ENCODE peak calls at places on chromosomes 3 and 15, in six cellular contexts. One of them, this sample, is unnamed.

GRCh38 chr15:57017024-57017423 is 98.6 kb downstream of the TCF12 start:
- DNase-seq in fibroblast of mammary gland: peak; percentile 33
- DNase-seq in psoas muscle: no peak
- DNase-seq in HCT116: no peak
- DNase-seq in left ventricle myocardium inferior: no peak
- DNase-seq in fibroblast of the aortic adventitia: peak; percentile 36
- DNase-seq in this sample: peak; percentile 44

GRCh38 chr15:99954361-99955180 is 221.3 kb upstream of the LYSMD4 start:
- DNase-seq in psoas muscle: no peak
- DNase-seq in left ventricle myocardium inferior: no peak
- DNase-seq in fibroblast of mammary gland: peak; percentile 10
- DNase-seq in fibroblast of the aortic adventitia: no peak
- DNase-seq in HCT116: no peak
- DNase-seq in this sample: peak; percentile 24

GRCh38 chr3:69254351-69254750 is 131.5 kb downstream of the FRMD4B start:
- DNase-seq in HCT116: no peak
- DNase-seq in psoas muscle: no peak
- DNase-seq in left ventricle myocardium inferior: no peak
- DNase-seq in fibroblast of the aortic adventitia: no peak
- DNase-seq in fibroblast of mammary gland: no peak
- DNase-seq in this sample: no peak

GRCh38 chr3:42700366-42701288 is 2.0 kb downstream of the HHATL start:
- DNase-seq in fibroblast of the aortic adventitia: no peak
- DNase-seq in HCT116: no peak
- DNase-seq in psoas muscle: peak; percentile 59
- DNase-seq in fibroblast of mammary gland: no peak
- DNase-seq in left ventricle myocardium inferior: no peak
- DNase-seq in this sample: no peak

GRCh38 chr15:89812847-89813320 is 1.8 kb downstream of the ANPEP start:
- DNase-seq in HCT116: no peak
- DNase-seq in left ventricle myocardium inferior: no peak
- DNase-seq in fibroblast of the aortic adventitia: no peak
- DNase-seq in fibroblast of mammary gland: no peak
- DNase-seq in psoas muscle: peak; percentile 34
- DNase-seq in this sample: no peak

GRCh38 chr3:166425900-166426611 is 588.8 kb upstream of the BCHE start:
- DNase-seq in left ventricle myocardium inferior: no peak
- DNase-seq in psoas muscle: no peak
- DNase-seq in fibroblast of mammary gland: no peak
- DNase-seq in fibroblast of the aortic adventitia: no peak
- DNase-seq in HCT116: no peak
- DNase-seq in this sample: no peak

GRCh38 chr15:40075298-40076044 is 33.2 kb downstream of the BMF start:
- DNase-seq in left ventricle myocardium inferior: no peak
- DNase-seq in fibroblast of mammary gland: no peak
- DNase-seq in fibroblast of the aortic adventitia: no peak
- DNase-seq in psoas muscle: no peak
- DNase-seq in HCT116: no peak
- DNase-seq in this sample: no peak

GRCh38 chr15:66588537-66588936 is 22.7 kb upstream of the LCTL start:
- DNase-seq in fibroblast of the aortic adventitia: no peak
- DNase-seq in HCT116: no peak
- DNase-seq in psoas muscle: no peak
- DNase-seq in left ventricle myocardium inferior: no peak
- DNase-seq in fibroblast of mammary gland: no peak
- DNase-seq in this sample: no peak

GRCh38 chr3:12401208-12401607 is 83.1 kb upstream of the TSEN2 start:
- DNase-seq in HCT116: no peak
- DNase-seq in fibroblast of mammary gland: no peak
- DNase-seq in psoas muscle: no peak
- DNase-seq in fibroblast of the aortic adventitia: no peak
- DNase-seq in left ventricle myocardium inferior: no peak
- DNase-seq in this sample: no peak

GRCh38 chr15:27873039-27873438 is 226.1 kb downstream of the OCA2 start:
- DNase-seq in psoas muscle: no peak
- DNase-seq in HCT116: no peak
- DNase-seq in fibroblast of the aortic adventitia: no peak
- DNase-seq in fibroblast of mammary gland: no peak
- DNase-seq in left ventricle myocardium inferior: peak; percentile 29
- DNase-seq in this sample: no peak

GRCh38 chr3:105187340-105187739 is 179.4 kb upstream of the ALCAM start:
- DNase-seq in fibroblast of mammary gland: peak; percentile 21
- DNase-seq in left ventricle myocardium inferior: no peak
- DNase-seq in psoas muscle: no peak
- DNase-seq in fibroblast of the aortic adventitia: no peak
- DNase-seq in HCT116: no peak
- DNase-seq in this sample: no peak

GRCh38 chr3:67724434-67724833 is 70.0 kb upstream of the SUCLG2 start:
- DNase-seq in HCT116: no peak
- DNase-seq in psoas muscle: no peak
- DNase-seq in fibroblast of mammary gland: no peak
- DNase-seq in fibroblast of the aortic adventitia: no peak
- DNase-seq in left ventricle myocardium inferior: no peak
- DNase-seq in this sample: no peak

GRCh38 chr3:133301194-133301593 is 98.7 kb upstream of the BFSP2 start:
- DNase-seq in HCT116: no peak
- DNase-seq in fibroblast of mammary gland: peak; percentile 55
- DNase-seq in fibroblast of the aortic adventitia: peak; percentile 63
- DNase-seq in psoas muscle: no peak
- DNase-seq in left ventricle myocardium inferior: no peak
- DNase-seq in this sample: peak; percentile 81

GRCh38 chr3:151612119-151612518 is 121.6 kb upstream of the AADACL2 start:
- DNase-seq in HCT116: no peak
- DNase-seq in fibroblast of the aortic adventitia: no peak
- DNase-seq in fibroblast of mammary gland: no peak
- DNase-seq in left ventricle myocardium inferior: no peak
- DNase-seq in psoas muscle: no peak
- DNase-seq in this sample: no peak

GRCh38 chr3:4746241-4746958 is 232.8 kb upstream of the BHLHE40 start:
- DNase-seq in HCT116: no peak
- DNase-seq in left ventricle myocardium inferior: no peak
- DNase-seq in psoas muscle: no peak
- DNase-seq in fibroblast of the aortic adventitia: peak; percentile 32
- DNase-seq in fibroblast of mammary gland: peak; percentile 77
- DNase-seq in this sample: peak; percentile 74

GRCh38 chr15:70835826-70836225 is 18.1 kb downstream of the LARP6 start:
- DNase-seq in fibroblast of the aortic adventitia: peak; percentile 43
- DNase-seq in left ventricle myocardium inferior: no peak
- DNase-seq in HCT116: no peak
- DNase-seq in psoas muscle: no peak
- DNase-seq in fibroblast of mammary gland: no peak
- DNase-seq in this sample: no peak

GRCh38 chr3:66200147-66200546 is 20.7 kb upstream of the SLC25A26 start:
- DNase-seq in psoas muscle: no peak
- DNase-seq in fibroblast of the aortic adventitia: no peak
- DNase-seq in fibroblast of mammary gland: no peak
- DNase-seq in left ventricle myocardium inferior: no peak
- DNase-seq in HCT116: no peak
- DNase-seq in this sample: no peak

GRCh38 chr3:186790261-186790981 is 7.0 kb downstream of the EIF4A2 start:
- DNase-seq in fibroblast of the aortic adventitia: peak; percentile 67
- DNase-seq in left ventricle myocardium inferior: no peak
- DNase-seq in psoas muscle: no peak
- DNase-seq in fibroblast of mammary gland: peak; percentile 72
- DNase-seq in HCT116: no peak
- DNase-seq in this sample: peak; percentile 51

GRCh38 chr3:48426944-48427629 is 2.8 kb downstream of the PLXNB1 start:
- DNase-seq in psoas muscle: no peak
- DNase-seq in HCT116: no peak
- DNase-seq in fibroblast of mammary gland: no peak
- DNase-seq in fibroblast of the aortic adventitia: no peak
- DNase-seq in left ventricle myocardium inferior: no peak
- DNase-seq in this sample: no peak

GRCh38 chr3:11698326-11699082 is 54.8 kb upstream of the VGLL4 start:
- DNase-seq in psoas muscle: no peak
- DNase-seq in fibroblast of the aortic adventitia: peak; percentile 57
- DNase-seq in fibroblast of mammary gland: no peak
- DNase-seq in left ventricle myocardium inferior: no peak
- DNase-seq in HCT116: no peak
- DNase-seq in this sample: peak; percentile 18

GRCh38 chr3:115996420-115997108 is 373.3 kb downstream of the GAP43 start:
- DNase-seq in HCT116: no peak
- DNase-seq in left ventricle myocardium inferior: no peak
- DNase-seq in psoas muscle: no peak
- DNase-seq in fibroblast of mammary gland: no peak
- DNase-seq in fibroblast of the aortic adventitia: peak; percentile 79
- DNase-seq in this sample: peak; percentile 41

GRCh38 chr15:41493205-41493901 is at the start of gene ITPKA:
- DNase-seq in psoas muscle: peak; percentile 69
- DNase-seq in HCT116: no peak
- DNase-seq in fibroblast of mammary gland: peak; percentile 75
- DNase-seq in left ventricle myocardium inferior: peak; percentile 77
- DNase-seq in fibroblast of the aortic adventitia: peak; percentile 40
- DNase-seq in this sample: peak; percentile 67

GRCh38 chr15:73082719-73083275 is 30.5 kb downstream of the NEO1 start:
- DNase-seq in fibroblast of the aortic adventitia: no peak
- DNase-seq in fibroblast of mammary gland: no peak
- DNase-seq in psoas muscle: no peak
- DNase-seq in left ventricle myocardium inferior: no peak
- DNase-seq in HCT116: no peak
- DNase-seq in this sample: no peak

GRCh38 chr3:158094235-158094916 is 11.8 kb downstream of the SHOX2 start:
- DNase-seq in fibroblast of mammary gland: no peak
- DNase-seq in fibroblast of the aortic adventitia: no peak
- DNase-seq in left ventricle myocardium inferior: no peak
- DNase-seq in HCT116: no peak
- DNase-seq in psoas muscle: no peak
- DNase-seq in this sample: no peak
- TF ChIP-seq CTCF in fibroblast of mammary gland: no peak
- TF ChIP-seq CTCF in fibroblast of the aortic adventitia: no peak
- TF ChIP-seq CTCF in left ventricle myocardium inferior: no peak
- TF ChIP-seq CTCF in HCT116: no peak
- TF ChIP-seq CTCF in psoas muscle: no peak
- TF ChIP-seq CTCF in this sample: no peak

DNA sequence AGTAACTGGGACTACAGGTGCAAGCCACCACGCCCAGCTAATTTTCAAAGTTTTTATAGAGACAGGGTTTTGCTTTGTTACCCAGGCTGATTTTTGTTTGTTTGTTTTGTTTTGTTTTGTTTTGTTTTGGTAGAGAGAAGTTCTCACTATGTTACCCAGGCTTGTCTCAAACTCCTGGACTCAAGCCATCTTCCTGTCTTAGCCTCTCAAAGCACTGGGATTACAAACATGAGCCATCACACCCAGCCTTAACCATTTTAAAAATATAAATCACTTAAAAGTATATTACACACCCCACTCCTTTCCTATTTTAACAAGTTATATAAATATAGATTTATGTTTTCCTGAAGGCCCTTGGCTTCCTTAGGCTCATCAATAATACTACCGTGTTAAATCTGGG is 6.5 kb upstream of the DYNC1LI1 start:
- DNase-seq in psoas muscle: no peak
- DNase-seq in left ventricle myocardium inferior: no peak
- DNase-seq in fibroblast of the aortic adventitia: peak; percentile 24
- DNase-seq in HCT116: no peak
- DNase-seq in fibroblast of mammary gland: no peak
- DNase-seq in this sample: peak; percentile 46
- H3K4me3 ChIP-seq in psoas muscle: no peak overlapping the region
- H3K4me3 ChIP-seq in left ventricle myocardium inferior: peak overlapping the region; percentile 47
- H3K4me3 ChIP-seq in fibroblast of the aortic adventitia: no peak overlapping the region
- H3K4me3 ChIP-seq in HCT116: no peak overlapping the region
- H3K4me3 ChIP-seq in fibroblast of mammary gland: no peak overlapping the region
- H3K4me3 ChIP-seq in this sample: peak overlapping the region; percentile 37

GRCh38 chr3:150409527-150410310 is 1.6 kb downstream of the TSC22D2 start:
- DNase-seq in left ventricle myocardium inferior: peak; percentile 78
- DNase-seq in HCT116: no peak
- DNase-seq in fibroblast of the aortic adventitia: peak; percentile 53
- DNase-seq in fibroblast of mammary gland: peak; percentile 61
- DNase-seq in psoas muscle: peak; percentile 90
- DNase-seq in this sample: peak; percentile 75

GRCh38 chr3:150411106-150411460 is 3.0 kb downstream of the TSC22D2 start:
- DNase-seq in fibroblast of the aortic adventitia: no peak
- DNase-seq in HCT116: no peak
- DNase-seq in psoas muscle: no peak
- DNase-seq in left ventricle myocardium inferior: no peak
- DNase-seq in fibroblast of mammary gland: no peak
- DNase-seq in this sample: no peak

GRCh38 chr3:150410311-150411105 is 2.4 kb downstream of the TSC22D2 start:
- DNase-seq in HCT116: no peak
- DNase-seq in psoas muscle: peak; percentile 77
- DNase-seq in left ventricle myocardium inferior: peak; percentile 36
- DNase-seq in fibroblast of mammary gland: no peak
- DNase-seq in fibroblast of the aortic adventitia: peak; percentile 40
- DNase-seq in this sample: peak; percentile 46

GRCh38 chr3:150412599-150413069 is 4.5 kb downstream of the TSC22D2 start:
- DNase-seq in HCT116: no peak
- DNase-seq in fibroblast of mammary gland: peak; percentile 86
- DNase-seq in left ventricle myocardium inferior: no peak
- DNase-seq in psoas muscle: no peak
- DNase-seq in fibroblast of the aortic adventitia: peak; percentile 83
- DNase-seq in this sample: peak; percentile 85

DNA sequence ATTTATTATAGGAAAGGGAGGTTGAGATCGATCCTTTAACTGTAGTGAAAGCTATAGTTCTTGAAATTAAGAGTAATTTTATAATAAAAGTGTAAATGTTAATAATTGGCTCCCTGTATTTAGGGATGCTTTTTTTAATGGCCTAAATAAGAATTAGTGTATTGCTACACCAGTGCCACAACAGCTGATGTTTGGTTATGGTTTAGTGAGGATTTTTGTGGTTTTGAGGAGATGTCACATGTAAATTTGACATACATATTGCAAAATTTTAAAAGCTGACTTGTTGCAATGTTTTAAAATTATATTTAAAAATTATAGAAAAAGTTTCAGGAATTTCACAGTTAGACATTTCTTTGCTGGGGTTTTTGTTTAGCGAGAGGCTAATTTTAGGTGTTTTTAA is 3.9 kb downstream of the TSC22D2 start:
- DNase-seq in fibroblast of mammary gland: peak; percentile 58
- DNase-seq in psoas muscle: no peak
- DNase-seq in left ventricle myocardium inferior: no peak
- DNase-seq in fibroblast of the aortic adventitia: no peak
- DNase-seq in HCT116: no peak
- DNase-seq in this sample: peak; percentile 41
- TF ChIP-seq CTCF in fibroblast of mammary gland: no peak
- TF ChIP-seq CTCF in psoas muscle: no peak
- TF ChIP-seq CTCF in left ventricle myocardium inferior: no peak
- TF ChIP-seq CTCF in fibroblast of the aortic adventitia: no peak
- TF ChIP-seq CTCF in HCT116: no peak
- TF ChIP-seq CTCF in this sample: no peak

GRCh38 chr15:82397817-82398216 is 31.8 kb upstream of the GOLGA6L9 start:
- DNase-seq in psoas muscle: no peak
- DNase-seq in fibroblast of mammary gland: no peak
- DNase-seq in HCT116: no peak
- DNase-seq in fibroblast of the aortic adventitia: no peak
- DNase-seq in left ventricle myocardium inferior: no peak
- DNase-seq in this sample: no peak

GRCh38 chr15:82393671-82394070 is 35.9 kb upstream of the GOLGA6L9 start:
- DNase-seq in left ventricle myocardium inferior: no peak
- DNase-seq in fibroblast of the aortic adventitia: no peak
- DNase-seq in fibroblast of mammary gland: peak; percentile 16
- DNase-seq in HCT116: no peak
- DNase-seq in psoas muscle: no peak
- DNase-seq in this sample: no peak

DNA sequence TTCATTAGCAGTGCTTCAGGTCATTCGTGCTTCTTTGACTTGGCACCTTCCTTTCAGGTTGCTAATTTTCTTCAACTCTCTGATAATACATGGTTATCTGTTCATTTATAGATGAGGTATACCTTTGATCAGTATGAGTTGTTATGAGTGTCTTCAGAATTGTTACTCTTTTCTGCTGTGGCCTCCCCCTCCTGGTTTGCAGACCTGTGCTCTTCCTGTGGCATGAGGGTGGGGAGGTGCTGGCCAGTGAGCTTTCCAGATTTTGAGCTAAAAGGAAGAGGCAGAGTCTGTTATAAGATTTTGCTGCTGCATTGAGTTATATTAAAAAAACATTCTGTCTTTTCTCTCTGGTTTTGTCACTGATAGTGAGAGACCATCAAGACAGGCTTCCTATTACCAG is 30.8 kb upstream of the GOLGA6L9 start:
- DNase-seq in fibroblast of mammary gland: no peak
- DNase-seq in HCT116: no peak
- DNase-seq in psoas muscle: no peak
- DNase-seq in left ventricle myocardium inferior: no peak
- DNase-seq in fibroblast of the aortic adventitia: no peak
- DNase-seq in this sample: no peak
- H3K4me3 ChIP-seq in fibroblast of mammary gland: no peak overlapping the region
- H3K4me3 ChIP-seq in HCT116: no peak overlapping the region
- H3K4me3 ChIP-seq in psoas muscle: no peak overlapping the region
- H3K4me3 ChIP-seq in left ventricle myocardium inferior: no peak overlapping the region
- H3K4me3 ChIP-seq in fibroblast of the aortic adventitia: no peak overlapping the region
- H3K4me3 ChIP-seq in this sample: no peak overlapping the region